ENCODE peak calls at places on chromosomes 3 and 15, in seven cellular contexts. X is iPS-NIHi11, C is germinal center, G is RCC 7860, F is GM23248, W is cardiac septum, L is tibial artery. J is an unnamed sample.

GRCh38 chr15:76234337-76234889 is 76.9 kb downstream of the ETFA start:
- DNase-seq in X (no peak), C (no peak), G (no peak), F (no peak), W (no peak), L (no peak), J (no peak)

GRCh38 chr3:146589899-146590508 is 15.1 kb downstream of the PLSCR5 start:
- DNase-seq in X (peak; percentile 27), C (peak; percentile 10), G (peak; percentile 17), F (peak; percentile 73), W (no peak), L (no peak), J (no peak)

GRCh38 chr15:78763796-78764241 is 47.4 kb downstream of the ADAMTS7 start:
- DNase-seq in X (no peak), C (no peak), G (no peak), F (no peak), W (peak; percentile 73), L (peak; percentile 60), J (no peak)

GRCh38 chr15:75844629-75845390 is 1.6 kb downstream of the UBE2Q2 start:
- DNase-seq in X (no peak), C (no peak), G (no peak), F (peak; percentile 15), W (no peak), L (no peak), J (no peak)

GRCh38 chr3:49166752-49167556 is 823 bp upstream of the CCDC71 start:
- DNase-seq in X (no peak), C (no peak), G (no peak), F (no peak), W (no peak), L (no peak), J (no peak)

GRCh38 chr3:143134446-143134845 is 14.9 kb downstream of the CHST2 start:
- DNase-seq in X (no peak), C (no peak), G (no peak), F (peak; percentile 4), W (no peak), L (no peak), J (no peak)

GRCh38 chr3:55698826-55699225 is 211.7 kb upstream of the WNT5A start:
- DNase-seq in X (peak; percentile 28), C (no peak), G (no peak), F (no peak), W (no peak), L (no peak), J (no peak)

GRCh38 chr15:85667491-85668424 is 127.0 kb downstream of the KLHL25 start:
- DNase-seq in X (peak; percentile 13), C (no peak), G (peak; percentile 99), F (peak; percentile 98), W (no peak), L (no peak), J (peak; percentile 17)

GRCh38 chr3:9809615-9810356 is at the start of gene TTLL3:
- DNase-seq in X (peak; percentile 85), C (peak; percentile 61), G (peak; percentile 35), F (peak; percentile 87), W (peak; percentile 89), L (peak; percentile 91), J (peak; percentile 23)

J was measured in effector CD8-positive, alpha-beta T cell.